ENCODE peak calls at places on chromosome 20, in seven cellular contexts. One of them, this sample, is unnamed.

GRCh38 chr20:43721429-43722152 is 5.2 kb downstream of the GTSF1L start:
- DNase-seq in brain microvascular endothelial cell: no peak
- DNase-seq in cardiac muscle cell: no peak
- DNase-seq in progenitor cell of endocrine pancreas: no peak
- DNase-seq in AG10803: no peak
- DNase-seq in upper lobe of right lung: peak; percentile 37
- DNase-seq in fibroblast of lung: no peak
- DNase-seq in this sample: no peak

GRCh38 chr20:2374346-2375125 is 6.2 kb upstream of the TGM6 start:
- DNase-seq in AG10803: no peak
- DNase-seq in progenitor cell of endocrine pancreas: no peak
- DNase-seq in cardiac muscle cell: no peak
- DNase-seq in brain microvascular endothelial cell: no peak
- DNase-seq in fibroblast of lung: no peak
- DNase-seq in upper lobe of right lung: no peak
- DNase-seq in this sample: no peak

GRCh38 chr20:1907586-1907985 is 12.4 kb downstream of the SIRPA start:
- DNase-seq in brain microvascular endothelial cell: peak; percentile 5
- DNase-seq in fibroblast of lung: peak; percentile 42
- DNase-seq in progenitor cell of endocrine pancreas: no peak
- DNase-seq in upper lobe of right lung: no peak
- DNase-seq in AG10803: peak; percentile 62
- DNase-seq in cardiac muscle cell: peak; percentile 62
- DNase-seq in this sample: no peak

GRCh38 chr20:19726126-19726525 is 31.9 kb upstream of the RIN2 start:
- DNase-seq in fibroblast of lung: peak; percentile 49
- DNase-seq in cardiac muscle cell: peak; percentile 28
- DNase-seq in progenitor cell of endocrine pancreas: no peak
- DNase-seq in upper lobe of right lung: no peak
- DNase-seq in brain microvascular endothelial cell: peak; percentile 4
- DNase-seq in AG10803: peak; percentile 34
- DNase-seq in this sample: no peak

GRCh38 chr20:38143646-38144554 is 21.2 kb downstream of the TGM2 start:
- DNase-seq in progenitor cell of endocrine pancreas: no peak
- DNase-seq in brain microvascular endothelial cell: peak; percentile 74
- DNase-seq in upper lobe of right lung: no peak
- DNase-seq in cardiac muscle cell: peak; percentile 60
- DNase-seq in AG10803: peak; percentile 80
- DNase-seq in fibroblast of lung: peak; percentile 95
- DNase-seq in this sample: no peak

GRCh38 chr20:57654998-57655811 is 35.0 kb upstream of the ZBP1 start:
- DNase-seq in AG10803: no peak
- DNase-seq in progenitor cell of endocrine pancreas: no peak
- DNase-seq in upper lobe of right lung: peak; percentile 62
- DNase-seq in cardiac muscle cell: no peak
- DNase-seq in fibroblast of lung: peak; percentile 20
- DNase-seq in brain microvascular endothelial cell: no peak
- DNase-seq in this sample: no peak

GRCh38 chr20:4110885-4111284 is 95.5 kb upstream of the RNF24 start:
- DNase-seq in progenitor cell of endocrine pancreas: no peak
- DNase-seq in upper lobe of right lung: no peak
- DNase-seq in brain microvascular endothelial cell: no peak
- DNase-seq in fibroblast of lung: no peak
- DNase-seq in cardiac muscle cell: no peak
- DNase-seq in AG10803: no peak
- DNase-seq in this sample: no peak

GRCh38 chr20:61908057-61909026 is 157.3 kb downstream of the TAF4 start:
- DNase-seq in brain microvascular endothelial cell: no peak
- DNase-seq in cardiac muscle cell: no peak
- DNase-seq in AG10803: no peak
- DNase-seq in fibroblast of lung: no peak
- DNase-seq in upper lobe of right lung: no peak
- DNase-seq in progenitor cell of endocrine pancreas: no peak
- DNase-seq in this sample: no peak

GRCh38 chr20:22529150-22530019 is 55.0 kb downstream of the FOXA2 start:
- DNase-seq in upper lobe of right lung: no peak
- DNase-seq in fibroblast of lung: no peak
- DNase-seq in brain microvascular endothelial cell: no peak
- DNase-seq in cardiac muscle cell: no peak
- DNase-seq in progenitor cell of endocrine pancreas: no peak
- DNase-seq in AG10803: no peak
- DNase-seq in this sample: no peak

GRCh38 chr20:61514018-61514755 is 262.1 kb downstream of the CDH4 start:
- DNase-seq in upper lobe of right lung: peak; percentile 21
- DNase-seq in cardiac muscle cell: no peak
- DNase-seq in brain microvascular endothelial cell: no peak
- DNase-seq in progenitor cell of endocrine pancreas: no peak
- DNase-seq in fibroblast of lung: no peak
- DNase-seq in AG10803: no peak
- DNase-seq in this sample: no peak

GRCh38 chr20:47287609-47288144 is 68.8 kb downstream of the ZMYND8 start:
- DNase-seq in cardiac muscle cell: no peak
- DNase-seq in fibroblast of lung: no peak
- DNase-seq in upper lobe of right lung: no peak
- DNase-seq in brain microvascular endothelial cell: no peak
- DNase-seq in AG10803: no peak
- DNase-seq in progenitor cell of endocrine pancreas: no peak
- DNase-seq in this sample: no peak

GRCh38 chr20:35560541-35560940 is 18.7 kb downstream of the ERGIC3 start:
- DNase-seq in AG10803: no peak
- DNase-seq in fibroblast of lung: no peak
- DNase-seq in cardiac muscle cell: no peak
- DNase-seq in brain microvascular endothelial cell: no peak
- DNase-seq in upper lobe of right lung: no peak
- DNase-seq in progenitor cell of endocrine pancreas: no peak
- DNase-seq in this sample: no peak

GRCh38 chr20:35561671-35562070 is 19.8 kb downstream of the ERGIC3 start:
- DNase-seq in fibroblast of lung: no peak
- DNase-seq in brain microvascular endothelial cell: no peak
- DNase-seq in cardiac muscle cell: no peak
- DNase-seq in progenitor cell of endocrine pancreas: no peak
- DNase-seq in AG10803: no peak
- DNase-seq in upper lobe of right lung: peak; percentile 48
- DNase-seq in this sample: no peak

GRCh38 chr20:35560105-35560511 is 18.2 kb downstream of the ERGIC3 start:
- DNase-seq in cardiac muscle cell: no peak
- DNase-seq in brain microvascular endothelial cell: no peak
- DNase-seq in fibroblast of lung: no peak
- DNase-seq in AG10803: no peak
- DNase-seq in upper lobe of right lung: peak; percentile 59
- DNase-seq in progenitor cell of endocrine pancreas: no peak
- DNase-seq in this sample: no peak

GRCh38 chr20:35562541-35563110 is 20.7 kb downstream of the ERGIC3 start:
- DNase-seq in cardiac muscle cell: no peak
- DNase-seq in AG10803: no peak
- DNase-seq in upper lobe of right lung: peak; percentile 42
- DNase-seq in fibroblast of lung: no peak
- DNase-seq in brain microvascular endothelial cell: no peak
- DNase-seq in progenitor cell of endocrine pancreas: no peak
- DNase-seq in this sample: no peak

GRCh38 chr20:35561268-35561667 is 19.4 kb downstream of the ERGIC3 start:
- DNase-seq in progenitor cell of endocrine pancreas: no peak
- DNase-seq in brain microvascular endothelial cell: peak; percentile 49
- DNase-seq in cardiac muscle cell: peak; percentile 40
- DNase-seq in AG10803: peak; percentile 48
- DNase-seq in fibroblast of lung: peak; percentile 51
- DNase-seq in upper lobe of right lung: peak; percentile 66
- DNase-seq in this sample: no peak
- TF ChIP-seq CTCF in progenitor cell of endocrine pancreas: peak; percentile 45
- TF ChIP-seq CTCF in brain microvascular endothelial cell: peak; percentile 63
- TF ChIP-seq CTCF in cardiac muscle cell: peak; percentile 26
- TF ChIP-seq CTCF in AG10803: peak; percentile 43
- TF ChIP-seq CTCF in fibroblast of lung: peak; percentile 39
- TF ChIP-seq CTCF in upper lobe of right lung: peak; percentile 33
- TF ChIP-seq CTCF in this sample: no peak

GRCh38 chr20:35307666-35308653 is 15.7 kb upstream of the FAM83C start:
- DNase-seq in brain microvascular endothelial cell: no peak
- DNase-seq in progenitor cell of endocrine pancreas: no peak
- DNase-seq in AG10803: peak; percentile 95
- DNase-seq in cardiac muscle cell: peak; percentile 73
- DNase-seq in upper lobe of right lung: no peak
- DNase-seq in fibroblast of lung: peak; percentile 87
- DNase-seq in this sample: peak; percentile 91
- TF ChIP-seq CTCF in brain microvascular endothelial cell: no peak
- TF ChIP-seq CTCF in progenitor cell of endocrine pancreas: no peak
- TF ChIP-seq CTCF in AG10803: no peak
- TF ChIP-seq CTCF in cardiac muscle cell: no peak
- TF ChIP-seq CTCF in upper lobe of right lung: no peak
- TF ChIP-seq CTCF in fibroblast of lung: no peak
- TF ChIP-seq CTCF in this sample: no peak

GRCh38 chr20:24917797-24918578 is 31.1 kb upstream of the CST7 start:
- DNase-seq in upper lobe of right lung: peak; percentile 83
- DNase-seq in progenitor cell of endocrine pancreas: peak; percentile 67
- DNase-seq in AG10803: peak; percentile 65
- DNase-seq in brain microvascular endothelial cell: peak; percentile 61
- DNase-seq in fibroblast of lung: peak; percentile 49
- DNase-seq in cardiac muscle cell: peak; percentile 80
- DNase-seq in this sample: no peak

GRCh38 chr20:24917056-24917455 is 32.0 kb upstream of the CST7 start:
- DNase-seq in brain microvascular endothelial cell: no peak
- DNase-seq in progenitor cell of endocrine pancreas: no peak
- DNase-seq in fibroblast of lung: no peak
- DNase-seq in cardiac muscle cell: no peak
- DNase-seq in AG10803: no peak
- DNase-seq in upper lobe of right lung: peak; percentile 46
- DNase-seq in this sample: no peak

GRCh38 chr20:24916412-24916811 is 32.7 kb upstream of the CST7 start:
- DNase-seq in cardiac muscle cell: no peak
- DNase-seq in upper lobe of right lung: no peak
- DNase-seq in brain microvascular endothelial cell: no peak
- DNase-seq in fibroblast of lung: no peak
- DNase-seq in AG10803: no peak
- DNase-seq in progenitor cell of endocrine pancreas: no peak
- DNase-seq in this sample: no peak

GRCh38 chr20:24915892-24916291 is 33.2 kb upstream of the CST7 start:
- DNase-seq in brain microvascular endothelial cell: no peak
- DNase-seq in upper lobe of right lung: peak; percentile 51
- DNase-seq in progenitor cell of endocrine pancreas: no peak
- DNase-seq in cardiac muscle cell: no peak
- DNase-seq in fibroblast of lung: no peak
- DNase-seq in AG10803: no peak
- DNase-seq in this sample: no peak

GRCh38 chr20:24918579-24919566 is 30.2 kb upstream of the CST7 start:
- DNase-seq in upper lobe of right lung: peak; percentile 57
- DNase-seq in progenitor cell of endocrine pancreas: no peak
- DNase-seq in cardiac muscle cell: no peak
- DNase-seq in fibroblast of lung: no peak
- DNase-seq in AG10803: peak; percentile 6
- DNase-seq in brain microvascular endothelial cell: no peak
- DNase-seq in this sample: no peak
- TF ChIP-seq CTCF in upper lobe of right lung: no peak
- TF ChIP-seq CTCF in progenitor cell of endocrine pancreas: no peak
- TF ChIP-seq CTCF in cardiac muscle cell: no peak
- TF ChIP-seq CTCF in fibroblast of lung: no peak
- TF ChIP-seq CTCF in AG10803: no peak
- TF ChIP-seq CTCF in brain microvascular endothelial cell: no peak
- TF ChIP-seq CTCF in this sample: no peak

GRCh38 chr20:49046087-49046900 is at the start of gene CSE1L:
- DNase-seq in progenitor cell of endocrine pancreas: peak; percentile 90
- DNase-seq in cardiac muscle cell: peak; percentile 96
- DNase-seq in upper lobe of right lung: peak; percentile 97
- DNase-seq in AG10803: peak; percentile 93
- DNase-seq in brain microvascular endothelial cell: peak; percentile 90
- DNase-seq in fibroblast of lung: peak; percentile 91
- DNase-seq in this sample: peak; percentile 98
- TF ChIP-seq CTCF in progenitor cell of endocrine pancreas: peak; percentile 21
- TF ChIP-seq CTCF in cardiac muscle cell: no peak
- TF ChIP-seq CTCF in upper lobe of right lung: peak; percentile 7
- TF ChIP-seq CTCF in AG10803: no peak
- TF ChIP-seq CTCF in brain microvascular endothelial cell: peak; percentile 19
- TF ChIP-seq CTCF in fibroblast of lung: no peak
- TF ChIP-seq CTCF in this sample: peak; percentile 51

DNA sequence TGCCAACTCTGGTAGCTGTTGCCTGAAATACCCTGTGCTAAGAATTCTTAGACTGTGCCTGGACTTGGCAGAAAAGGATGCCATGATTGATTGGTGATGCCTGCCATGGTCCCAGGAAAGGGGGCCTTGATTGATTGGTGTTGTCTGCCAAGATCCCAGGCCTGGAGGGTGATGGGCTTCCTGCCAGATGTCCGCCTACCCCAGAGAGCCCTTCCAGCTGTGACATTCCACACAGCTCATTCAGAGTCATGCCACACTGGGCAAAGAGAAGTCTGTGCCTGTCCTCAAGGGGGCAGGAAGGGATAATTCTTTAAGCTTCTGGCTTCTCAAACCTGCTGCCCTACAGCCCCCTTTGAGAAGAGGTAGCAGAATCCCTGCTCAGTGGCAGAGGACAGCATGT is 24.6 kb downstream of the RIMS4 start:
- DNase-seq in cardiac muscle cell: peak; percentile 13
- DNase-seq in fibroblast of lung: peak; percentile 1
- DNase-seq in progenitor cell of endocrine pancreas: no peak
- DNase-seq in upper lobe of right lung: no peak
- DNase-seq in brain microvascular endothelial cell: no peak
- DNase-seq in AG10803: no peak
- DNase-seq in this sample: no peak
- TF ChIP-seq CTCF in cardiac muscle cell: peak; percentile 14
- TF ChIP-seq CTCF in fibroblast of lung: no peak
- TF ChIP-seq CTCF in progenitor cell of endocrine pancreas: no peak
- TF ChIP-seq CTCF in upper lobe of right lung: no peak
- TF ChIP-seq CTCF in brain microvascular endothelial cell: no peak
- TF ChIP-seq CTCF in AG10803: peak; percentile 5
- TF ChIP-seq CTCF in this sample: no peak

GRCh38 chr20:32470025-32470861 is 112.1 kb downstream of the ASXL1 start:
- DNase-seq in cardiac muscle cell: peak; percentile 90
- DNase-seq in brain microvascular endothelial cell: peak; percentile 82
- DNase-seq in upper lobe of right lung: peak; percentile 75
- DNase-seq in fibroblast of lung: peak; percentile 92
- DNase-seq in AG10803: peak; percentile 33
- DNase-seq in progenitor cell of endocrine pancreas: no peak
- DNase-seq in this sample: no peak
- TF ChIP-seq CTCF in cardiac muscle cell: peak; percentile 63
- TF ChIP-seq CTCF in brain microvascular endothelial cell: peak; percentile 85
- TF ChIP-seq CTCF in upper lobe of right lung: peak; percentile 53
- TF ChIP-seq CTCF in fibroblast of lung: peak; percentile 26
- TF ChIP-seq CTCF in AG10803: no peak
- TF ChIP-seq CTCF in progenitor cell of endocrine pancreas: peak; percentile 50
- TF ChIP-seq CTCF in this sample: peak; percentile 18

DNA sequence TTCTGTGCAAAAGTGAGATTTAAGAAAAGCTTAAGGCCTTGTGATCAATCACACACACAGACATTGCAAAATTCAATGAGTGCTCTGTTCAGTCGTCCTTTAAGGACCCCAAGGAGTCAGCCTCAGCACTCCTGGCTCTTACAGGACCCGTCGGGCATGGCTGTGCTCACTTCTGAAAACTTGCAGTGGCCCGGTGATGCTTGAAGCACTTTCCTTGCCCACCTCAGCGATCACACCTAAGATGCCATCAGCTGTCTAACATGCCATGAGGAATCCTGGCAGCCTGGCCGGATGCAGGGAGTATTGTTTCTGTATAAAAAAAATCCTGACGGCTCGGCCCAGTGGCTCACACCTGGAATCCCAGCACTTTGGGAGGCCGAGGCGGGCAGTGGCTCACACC is 101.4 kb upstream of the LAMP5 start:
- DNase-seq in AG10803: no peak
- DNase-seq in progenitor cell of endocrine pancreas: no peak
- DNase-seq in upper lobe of right lung: no peak
- DNase-seq in cardiac muscle cell: no peak
- DNase-seq in brain microvascular endothelial cell: no peak
- DNase-seq in fibroblast of lung: no peak
- DNase-seq in this sample: no peak
- TF ChIP-seq CTCF in AG10803: no peak
- TF ChIP-seq CTCF in progenitor cell of endocrine pancreas: no peak
- TF ChIP-seq CTCF in upper lobe of right lung: no peak
- TF ChIP-seq CTCF in cardiac muscle cell: no peak
- TF ChIP-seq CTCF in brain microvascular endothelial cell: no peak
- TF ChIP-seq CTCF in fibroblast of lung: no peak
- TF ChIP-seq CTCF in this sample: no peak

This sample was measured in sigmoid colon.